ENCODE peak calls at places on chromosomes 4 and X, in nine cellular contexts. H is esophagus squamous epithelium, J is transverse colon, W is thyroid gland, M is A549, N is lower leg skin, A is heart left ventricle, E is Peyer's patch, D is vagina. Z is an unnamed sample.

GRCh38 chrX:105488731-105489130 is 268.2 kb upstream of the TEX13A start:
- DNase-seq in N (no peak), H (no peak), E (no peak), D (no peak), A (no peak), J (no peak), W (no peak), M (no peak), Z (no peak)

GRCh38 chr4:11597506-11597905 is 168.8 kb upstream of the HS3ST1 start:
- DNase-seq in A (no peak), W (no peak), H (no peak), E (no peak), N (no peak), M (no peak), J (no peak), D (no peak), Z (no peak)

GRCh38 chr4:156591679-156592078 is 379.9 kb downstream of the PDGFC start:
- DNase-seq in J (no peak), M (no peak), W (no peak), A (no peak), D (no peak), N (no peak), E (no peak), H (no peak), Z (no peak)

GRCh38 chr4:143399113-143399949 is 62.7 kb downstream of the GAB1 start:
- DNase-seq in J (no peak), A (no peak), D (no peak), M (peak; percentile 25), W (no peak), H (no peak), N (no peak), E (no peak), Z (no peak)

GRCh38 chrX:47817421-47817820 is 19.3 kb upstream of the ZNF81 start:
- DNase-seq in M (no peak), E (no peak), J (no peak), N (no peak), H (no peak), A (no peak), W (no peak), D (no peak), Z (no peak)

GRCh38 chrX:8726031-8726652 is 5.8 kb downstream of the ANOS1 start:
- DNase-seq in J (no peak), E (no peak), W (no peak), M (no peak), H (no peak), D (no peak), A (no peak), N (no peak), Z (no peak)

GRCh38 chr4:138007572-138007971 is 234.6 kb downstream of the SLC7A11 start:
- DNase-seq in J (no peak), N (no peak), D (no peak), E (no peak), A (no peak), H (no peak), M (no peak), W (no peak), Z (no peak)

GRCh38 chr4:3721627-3722026 is 44.6 kb upstream of the ADRA2C start:
- DNase-seq in J (no peak), H (no peak), D (no peak), N (no peak), W (no peak), E (no peak), A (no peak), M (no peak), Z (no peak)

GRCh38 chr4:70703695-70704332 is 15.5 kb downstream of the UTP3 start:
- DNase-seq in H (no peak), W (peak; percentile 64), A (no peak), J (peak; percentile 18), N (no peak), D (no peak), E (no peak), M (no peak), Z (no peak)

GRCh38 chr4:146224331-146224966 is 10.1 kb downstream of the REELD1 start:
- DNase-seq in A (peak; percentile 47), W (no peak), E (no peak), M (no peak), N (no peak), H (no peak), J (no peak), D (no peak), Z (peak; percentile 90)

GRCh38 chr4:86256086-86256485 is 103.8 kb downstream of the MAPK10 start:
- DNase-seq in W (no peak), H (no peak), J (no peak), E (no peak), D (no peak), A (no peak), N (no peak), M (no peak), Z (no peak)

GRCh38 chrX:71181910-71182799 is 37.5 kb downstream of the NLGN3 start:
- DNase-seq in W (peak; percentile 86), E (peak; percentile 77), A (peak; percentile 88), D (no peak), H (peak; percentile 16), J (peak; percentile 88), N (peak; percentile 89), M (peak; percentile 98), Z (peak; percentile 96)
- TF ChIP-seq POLR2A in W (no peak), E (peak; percentile 86), A (no peak), D (peak; percentile 27), H (peak; percentile 79), J (peak; percentile 75), N (no peak), M (peak; percentile 69), Z (no peak)

DNA sequence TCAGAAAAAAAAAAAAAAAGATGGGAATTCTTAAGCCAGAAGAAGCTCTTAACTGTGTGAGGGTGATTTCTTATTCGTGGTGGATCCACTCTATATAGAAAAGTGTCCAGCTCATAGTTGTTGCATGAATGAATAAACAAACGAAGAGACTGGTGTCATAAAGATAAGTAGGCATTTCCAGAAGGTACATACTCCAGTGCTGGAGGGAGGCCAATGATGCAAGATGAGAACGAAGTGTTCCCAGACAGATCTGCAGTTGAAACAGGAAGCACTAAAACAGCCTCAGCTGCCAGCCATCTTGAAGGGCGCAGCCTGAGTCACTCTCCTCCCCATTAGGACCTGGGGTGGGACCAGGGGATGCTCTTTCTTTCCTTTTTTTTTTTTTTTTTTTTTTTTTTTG is 47.4 kb upstream of the HOPX start:
- DNase-seq in E (peak; percentile 74), D (no peak), N (peak; percentile 86), W (peak; percentile 91), J (peak; percentile 91), M (peak; percentile 11), A (peak; percentile 64), H (no peak), Z (no peak)
- TF ChIP-seq POLR2A in E (no peak), D (no peak), N (no peak), W (no peak), J (no peak), M (no peak), A (no peak), H (no peak), Z (no peak)

DNA sequence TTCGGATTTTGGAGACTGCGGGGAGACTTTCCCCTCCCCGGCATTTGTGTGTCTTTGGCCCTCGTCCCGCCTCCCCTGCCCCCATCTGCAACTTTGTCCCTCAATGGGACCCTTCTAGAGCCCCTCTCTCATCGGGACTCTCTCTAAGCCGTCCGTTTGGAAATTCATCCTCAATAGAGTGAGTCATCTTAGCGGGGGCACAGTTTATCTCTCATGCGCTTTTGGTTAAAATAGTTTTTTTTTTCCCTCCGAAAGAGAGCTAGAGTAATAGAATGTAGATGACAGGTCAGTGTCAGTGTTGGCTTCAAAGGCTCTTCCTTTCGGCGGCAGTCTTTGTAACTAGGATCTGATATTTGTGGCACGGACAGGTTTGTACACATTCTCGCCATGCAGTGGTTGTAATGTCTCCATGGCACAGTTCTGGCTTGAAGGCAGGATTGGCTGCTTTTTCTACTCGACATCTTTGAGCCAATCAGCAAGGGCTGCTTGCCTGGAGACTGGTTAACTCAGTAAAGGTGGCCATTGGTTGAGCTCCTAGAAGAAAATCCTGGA is 966 bp downstream of the N4BP2 start:
- DNase-seq in N (peak; percentile 89), E (peak; percentile 64), M (peak; percentile 95), J (peak; percentile 85), H (peak; percentile 17), A (peak; percentile 81), D (no peak), W (peak; percentile 84), Z (peak; percentile 95)
- TF ChIP-seq POLR2A in N (no peak), E (peak; percentile 66), M (no peak), J (peak; percentile 59), H (peak; percentile 65), A (no peak), D (no peak), W (no peak), Z (no peak)

DNA sequence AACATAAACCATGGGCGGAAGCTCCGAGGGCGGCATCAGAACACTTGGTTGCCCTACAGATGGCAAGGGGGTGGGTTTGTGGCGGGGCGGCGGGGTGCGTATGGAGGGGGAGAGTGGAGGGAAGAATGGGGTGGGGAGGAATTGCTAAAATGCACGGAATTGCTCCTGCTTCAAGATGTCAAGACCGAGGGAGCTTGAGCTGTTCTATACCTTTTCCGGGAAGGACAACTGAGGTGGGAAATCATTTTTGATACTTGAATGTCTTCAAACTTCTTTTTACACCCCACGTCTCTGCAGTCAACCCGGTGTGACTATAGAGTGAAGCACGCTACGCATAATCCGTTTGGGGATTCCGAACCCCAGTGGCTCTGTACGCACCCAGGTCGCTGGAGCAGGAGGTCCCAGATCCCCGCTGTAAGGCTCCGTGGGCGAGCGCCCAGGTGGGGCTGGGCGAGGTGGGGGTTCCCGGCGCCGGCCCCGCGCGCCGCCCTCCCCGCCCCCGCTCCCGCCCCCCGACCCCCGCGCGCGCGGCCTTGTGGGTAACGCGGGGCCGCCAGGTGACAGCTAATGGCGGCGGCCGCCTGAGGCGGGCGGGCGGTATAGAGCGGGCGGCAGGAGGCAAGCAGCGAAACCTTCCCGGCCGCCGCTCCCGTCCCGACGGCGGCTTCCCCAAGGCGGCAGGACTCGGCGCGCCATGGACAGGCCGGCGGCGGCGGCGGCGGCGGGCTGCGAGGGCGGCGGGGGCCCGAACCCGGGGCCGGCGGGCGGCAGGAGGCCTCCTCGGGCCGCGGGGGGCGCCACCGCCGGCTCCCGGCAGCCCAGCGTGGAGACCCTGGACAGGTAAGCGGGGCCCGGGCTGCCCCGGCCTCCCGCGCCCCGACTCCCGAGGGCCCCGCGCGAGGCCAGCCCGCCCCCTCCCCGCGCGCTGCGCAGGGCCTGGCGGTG is at the start of gene MTMR1:
- DNase-seq in J (peak; percentile 42), M (no peak), E (peak; percentile 60), H (no peak), W (peak; percentile 50), N (no peak), D (no peak), A (peak; percentile 49), Z (no peak)
- TF ChIP-seq POLR2A in J (no peak), M (peak; percentile 17), E (no peak), H (no peak), W (no peak), N (no peak), D (no peak), A (no peak), Z (no peak)

DNA sequence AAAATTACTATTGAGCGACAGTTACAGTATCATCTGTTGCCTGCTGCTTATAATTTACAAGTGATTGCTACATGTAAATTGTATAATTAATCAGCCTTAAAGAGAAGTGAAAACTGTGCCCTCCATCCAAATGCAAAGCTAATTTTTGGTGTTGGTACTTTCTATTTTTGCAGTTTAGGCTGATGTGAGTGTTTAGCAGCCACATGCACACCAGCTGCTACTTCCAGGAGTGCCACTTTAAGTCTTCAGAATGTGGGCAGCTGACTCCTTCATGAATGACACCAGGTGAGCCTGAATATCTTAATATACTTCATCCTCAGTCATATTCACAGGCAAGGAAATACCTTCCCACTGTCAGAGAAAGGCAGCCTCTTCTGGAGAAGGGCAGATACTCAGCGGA is 149.8 kb upstream of the RASGEF1B start:
- DNase-seq in J (no peak), A (no peak), H (no peak), E (no peak), D (no peak), N (no peak), M (no peak), W (no peak), Z (no peak)
- TF ChIP-seq POLR2A in J (no peak), A (no peak), H (no peak), E (no peak), D (no peak), N (no peak), M (no peak), W (no peak), Z (no peak)

GRCh38 chr4:110087116-110087708 is 111.2 kb downstream of the ELOVL6 start:
- DNase-seq in N (no peak), H (no peak), A (no peak), J (no peak), D (no peak), W (no peak), E (no peak), M (no peak), Z (no peak)
- TF ChIP-seq POLR2A in N (no peak), H (no peak), A (no peak), J (no peak), D (no peak), W (no peak), E (no peak), M (no peak), Z (no peak)